ENCODE peak calls at places on chromosomes 7 and 10, in four cellular contexts. V is A549, T is K562, Z is HepG2. B is an unnamed sample.

GRCh38 chr10:114632869-114633715 is 25.0 kb downstream of the ABLIM1 start:
- DNase-seq in T (peak; percentile 33), Z (peak; percentile 43), V (peak; percentile 80), B (no peak)

GRCh38 chr7:130882396-130882795 is 148.4 kb upstream of the KLF14 start:
- DNase-seq in Z (no peak), V (no peak), T (no peak), B (no peak)

GRCh38 chr7:151558575-151558974 is 38.9 kb upstream of the RHEB start:
- DNase-seq in Z (peak; percentile 12), V (no peak), T (no peak), B (no peak)

GRCh38 chr7:66804001-66804400 is 63.5 kb downstream of the RABGEF1 start:
- DNase-seq in Z (no peak), T (no peak), V (no peak), B (no peak)

GRCh38 chr7:115585015-115585655 is 445.4 kb downstream of the TFEC start:
- DNase-seq in V (no peak), T (no peak), Z (no peak), B (no peak)

GRCh38 chr7:11911900-11912299 is 79.9 kb upstream of the THSD7A start:
- DNase-seq in T (no peak), V (no peak), Z (no peak), B (no peak)

GRCh38 chr10:944034-944831 is 12.7 kb upstream of the LARP4B start:
- DNase-seq in V (no peak), T (no peak), Z (no peak), B (no peak)

GRCh38 chr7:130364446-130364845 is 15.8 kb upstream of the CPA1 start:
- DNase-seq in V (no peak), Z (no peak), T (peak; percentile 21), B (no peak)

GRCh38 chr10:48470893-48471805 is 133.7 kb downstream of the ARHGAP22 start:
- DNase-seq in V (no peak), Z (no peak), T (peak; percentile 75), B (no peak)

GRCh38 chr7:15462721-15463389 is 99.0 kb downstream of the AGMO start:
- DNase-seq in V (no peak), Z (no peak), T (no peak), B (no peak)

GRCh38 chr10:15485684-15486316 is 114.7 kb upstream of the FAM171A1 start:
- DNase-seq in T (no peak), Z (no peak), V (no peak), B (no peak)

GRCh38 chr10:44774676-44775401 is 136.3 kb upstream of the TMEM72 start:
- DNase-seq in V (no peak), Z (no peak), T (no peak), B (no peak)

GRCh38 chr10:95601116-95601719 is 40.0 kb upstream of the SORBS1 start:
- DNase-seq in V (peak; percentile 76), T (peak; percentile 87), Z (peak; percentile 84), B (peak; percentile 86)

GRCh38 chr7:28228386-28228785 is 47.8 kb upstream of the JAZF1 start:
- DNase-seq in Z (no peak), T (no peak), V (no peak), B (no peak)

GRCh38 chr10:37856881-37857286 is 526 bp downstream of the ZNF248 start:
- DNase-seq in T (peak; percentile 76), V (no peak), Z (no peak), B (peak; percentile 9)

GRCh38 chr10:19049577-19049976 is 976 bp downstream of the MALRD1 start:
- DNase-seq in Z (no peak), T (no peak), V (no peak), B (no peak)

GRCh38 chr10:112912441-112912911 is 37.6 kb upstream of the TCF7L2 start:
- DNase-seq in T (peak; percentile 34), V (no peak), Z (peak; percentile 58), B (no peak)

GRCh38 chr7:93836111-93836510 is 54.4 kb downstream of the TFPI2 start:
- DNase-seq in V (no peak), T (no peak), Z (no peak), B (no peak)

GRCh38 chr7:24854866-24855265 is 97.6 kb upstream of the GSDME start:
- DNase-seq in Z (no peak), T (no peak), V (no peak), B (no peak)

GRCh38 chr7:99004781-99005500 is 126.6 kb downstream of the TRRAP start:
- DNase-seq in Z (no peak), T (no peak), V (no peak), B (no peak)
- TF ChIP-seq NR3C1 in Z (no peak), T (no peak), V (no peak), B (no peak)

DNA sequence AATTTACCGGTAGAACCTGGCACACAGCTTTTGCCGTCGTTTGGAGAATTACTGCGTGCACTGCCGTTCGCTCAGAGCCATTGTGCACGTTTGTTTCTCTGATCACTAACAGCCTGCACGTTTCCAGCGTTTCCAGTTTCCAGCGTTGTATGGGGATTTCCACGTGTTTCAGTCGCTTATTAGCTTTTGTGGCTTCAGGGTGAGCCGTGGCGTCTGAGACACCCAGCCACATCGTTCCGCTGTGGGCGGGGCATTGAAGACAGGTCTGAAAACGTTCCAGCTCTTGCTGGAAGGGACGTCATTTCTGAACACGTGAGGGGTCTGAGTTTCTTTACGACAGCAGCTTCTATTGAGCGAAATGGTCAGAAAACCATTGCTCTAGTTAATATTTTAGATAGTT is 164.8 kb downstream of the DNAJB6 start:
- DNase-seq in Z (no peak), T (no peak), V (no peak), B (no peak)
- TF ChIP-seq NR3C1 in Z (no peak), T (no peak), V (no peak), B (no peak)

DNA sequence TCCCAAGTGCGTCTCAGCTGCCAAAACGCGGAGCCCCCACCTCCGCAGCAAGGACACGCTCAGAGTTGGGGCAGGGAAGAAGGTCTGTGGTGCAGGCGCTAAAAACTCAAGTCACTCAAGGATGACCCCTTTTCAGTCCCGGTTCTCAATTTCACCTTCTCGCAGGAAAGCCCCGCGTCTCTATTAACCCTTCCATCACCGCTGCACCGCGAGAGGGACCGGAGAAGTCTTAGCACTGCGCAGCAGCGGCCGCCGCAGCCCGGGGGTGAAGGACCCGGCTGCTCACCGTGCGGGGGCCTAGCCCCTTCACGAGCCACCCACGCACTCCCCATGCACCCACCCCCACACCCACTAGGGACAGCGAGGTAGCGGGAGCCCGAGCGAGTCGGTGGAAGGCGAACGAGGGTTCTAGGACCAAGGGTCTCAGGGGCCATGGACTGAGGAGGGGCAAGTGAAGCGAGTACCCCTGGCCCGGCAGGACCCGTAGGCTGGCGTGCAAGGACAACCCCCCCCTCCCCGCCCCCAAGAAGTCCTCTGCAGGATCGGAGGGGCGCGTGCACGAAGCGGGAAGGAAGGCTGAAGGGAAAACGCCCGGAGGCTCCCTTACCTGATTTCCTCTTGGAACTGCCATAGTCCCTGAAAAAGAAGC is 162.8 kb downstream of the SH3PXD2A start:
- DNase-seq in V (no peak), Z (no peak), T (peak; percentile 25), B (peak; percentile 53)
- TF ChIP-seq NR3C1 in V (no peak), Z (no peak), T (no peak), B (no peak)

DNA sequence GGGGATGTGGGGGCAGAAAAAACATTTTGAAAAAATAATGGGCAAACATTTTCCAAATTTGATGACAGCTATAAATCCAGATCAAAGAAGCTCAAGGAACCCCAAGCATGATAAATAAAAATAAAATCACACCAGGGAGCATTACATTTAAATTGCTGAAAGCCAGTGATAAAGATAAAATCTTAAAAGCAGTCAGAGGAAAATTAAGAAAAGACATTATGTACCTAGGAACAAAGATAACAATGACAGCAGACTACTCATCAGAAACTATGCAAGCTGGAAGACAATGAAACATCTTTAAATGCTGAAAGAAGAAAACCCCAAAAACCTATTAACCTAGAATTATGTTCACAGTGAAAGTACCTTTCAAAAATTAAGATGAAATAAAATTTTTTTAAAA is 23.3 kb downstream of the NEUROG3 start:
- DNase-seq in V (no peak), Z (no peak), T (no peak), B (no peak)
- TF ChIP-seq NR3C1 in V (no peak), Z (no peak), T (no peak), B (no peak)

GRCh38 chr7:7178081-7178480 is 4.3 kb upstream of the C1GALT1 start:
- DNase-seq in V (no peak), Z (no peak), T (no peak), B (no peak)
- TF ChIP-seq NR3C1 in V (no peak), Z (no peak), T (no peak), B (no peak)